ENCODE peak calls at places on chromosomes 2 and 18, in ten cellular contexts. U, R, Q, W, D, M, Z, Y, S and B are unnamed samples.

GRCh38 chr2:196290569-196290968 is 119.2 kb upstream of the STK17B start:
- DNase-seq in D (no peak), S (no peak), Z (no peak), W (no peak), Y (no peak), Q (no peak), R (no peak), M (no peak), U (no peak), B (no peak)

GRCh38 chr2:209563453-209563852 is 139.6 kb downstream of the MAP2 start:
- DNase-seq in S (no peak), M (no peak), Z (no peak), W (no peak), Y (no peak), R (no peak), Q (no peak), U (no peak), D (no peak), B (no peak)

GRCh38 chr2:70523996-70524965 is 29.3 kb downstream of the TGFA start:
- DNase-seq in S (peak), Z (no peak), M (no peak), Q (no peak), U (no peak), Y (peak), D (peak), W (no peak), R (no peak), B (no peak)

GRCh38 chr2:38808677-38809076 is 30.7 kb downstream of the GEMIN6 start:
- DNase-seq in R (no peak), Z (no peak), M (no peak), Q (no peak), U (no peak), D (no peak), S (no peak), Y (no peak), W (no peak), B (no peak)

GRCh38 chr2:165238295-165238694 is 919 bp upstream of the SCN2A start:
- DNase-seq in D (no peak), M (no peak), W (no peak), R (no peak), Q (no peak), U (peak), Z (no peak), S (peak), Y (no peak), B (peak)

GRCh38 chr2:10981461-10981860 is 69.7 kb downstream of the KCNF1 start:
- DNase-seq in Y (no peak), D (no peak), Q (no peak), S (no peak), W (no peak), M (no peak), Z (no peak), R (no peak), U (no peak), B (no peak)

GRCh38 chr2:36478332-36478738 is 119.6 kb downstream of the FEZ2 start:
- DNase-seq in D (peak), M (no peak), R (no peak), Q (peak), W (no peak), S (no peak), U (no peak), Z (no peak), Y (no peak), B (no peak)

GRCh38 chr2:38523728-38524437 is 78.8 kb downstream of the HNRNPLL start:
- DNase-seq in Q (no peak), M (no peak), W (no peak), U (no peak), Y (no peak), S (no peak), Z (no peak), R (no peak), D (no peak), B (peak)

GRCh38 chr2:9799011-9799596 is 44.2 kb upstream of the TAF1B start:
- DNase-seq in U (no peak), M (no peak), W (no peak), Q (no peak), Z (no peak), D (no peak), Y (no peak), R (no peak), S (no peak), B (no peak)

GRCh38 chr2:50746526-50746925 is 285.4 kb downstream of the NRXN1 start:
- DNase-seq in Y (no peak), Z (no peak), S (no peak), D (peak), Q (no peak), U (peak), M (no peak), W (no peak), R (no peak), B (peak)

GRCh38 chr2:239263937-239264837 is 136.6 kb downstream of the HDAC4 start:
- DNase-seq in Y (no peak), Q (no peak), W (no peak), U (no peak), M (no peak), R (no peak), S (no peak), Z (no peak), D (no peak), B (peak)

GRCh38 chr2:188291142-188291616 is 495 bp upstream of the GULP1 start:
- DNase-seq in Y (peak), R (no peak), D (no peak), U (no peak), S (peak), W (no peak), Q (no peak), M (no peak), Z (no peak), B (no peak)

GRCh38 chr2:149924028-149924427 is 336.5 kb upstream of the MMADHC start:
- DNase-seq in S (no peak), R (no peak), M (no peak), Q (no peak), D (no peak), U (no peak), W (no peak), Y (no peak), Z (no peak), B (no peak)

GRCh38 chr2:148887349-148888002 is 12.4 kb downstream of the KIF5C start:
- DNase-seq in D (no peak), R (no peak), S (no peak), W (no peak), Q (no peak), M (no peak), U (no peak), Y (no peak), Z (no peak), B (no peak)

GRCh38 chr2:45532171-45532570 is 78.9 kb downstream of the SRBD1 start:
- DNase-seq in R (no peak), D (no peak), Z (no peak), Q (no peak), Y (no peak), S (no peak), W (no peak), U (no peak), M (no peak), B (no peak)

GRCh38 chr2:119352357-119352756 is 14.3 kb downstream of the C2orf76 start:
- DNase-seq in Y (no peak), S (no peak), Q (peak), Z (no peak), W (no peak), U (no peak), R (no peak), M (peak), D (no peak), B (peak)

GRCh38 chr18:64692826-64693225 is 543.9 kb upstream of the LINC00305 start:
- DNase-seq in Q (no peak), W (no peak), U (no peak), D (no peak), S (no peak), Z (no peak), R (no peak), Y (no peak), M (no peak), B (no peak)